ENCODE peak calls at places on chromosomes 3 and 15, in seven cellular contexts. One of them, this sample, is unnamed.

GRCh38 chr3:97763586-97764148 is 891 bp upstream of the ARL6 start:
- DNase-seq in breast epithelium: no peak
- DNase-seq in GM12891: no peak
- DNase-seq in GM12892: no peak
- DNase-seq in H54: no peak
- DNase-seq in adrenal gland: no peak
- DNase-seq in HepG2: no peak
- DNase-seq in this sample: no peak

GRCh38 chr15:25171856-25172687 is 217.3 kb downstream of the SNRPN start:
- DNase-seq in adrenal gland: peak
- DNase-seq in H54: no peak
- DNase-seq in HepG2: no peak
- DNase-seq in GM12892: no peak
- DNase-seq in breast epithelium: no peak
- DNase-seq in GM12891: no peak
- DNase-seq in this sample: peak

GRCh38 chr15:71409541-71409940 is 294.3 kb downstream of the THSD4 start:
- DNase-seq in HepG2: no peak
- DNase-seq in breast epithelium: no peak
- DNase-seq in GM12892: no peak
- DNase-seq in GM12891: no peak
- DNase-seq in H54: no peak
- DNase-seq in adrenal gland: no peak
- DNase-seq in this sample: no peak

GRCh38 chr15:70031680-70032079 is 66.0 kb downstream of the TLE3 start:
- DNase-seq in GM12892: no peak
- DNase-seq in H54: no peak
- DNase-seq in adrenal gland: no peak
- DNase-seq in HepG2: no peak
- DNase-seq in GM12891: no peak
- DNase-seq in breast epithelium: no peak
- DNase-seq in this sample: no peak

GRCh38 chr3:61996351-61996750 is 377.0 kb downstream of the FEZF2 start:
- DNase-seq in GM12892: no peak
- DNase-seq in breast epithelium: no peak
- DNase-seq in GM12891: no peak
- DNase-seq in H54: no peak
- DNase-seq in adrenal gland: no peak
- DNase-seq in HepG2: no peak
- DNase-seq in this sample: no peak

GRCh38 chr15:85625856-85626255 is 168.9 kb downstream of the KLHL25 start:
- DNase-seq in breast epithelium: no peak
- DNase-seq in HepG2: no peak
- DNase-seq in adrenal gland: no peak
- DNase-seq in GM12891: no peak
- DNase-seq in GM12892: no peak
- DNase-seq in H54: no peak
- DNase-seq in this sample: no peak

GRCh38 chr3:39533226-39533625 is 65.7 kb downstream of the MOBP start:
- DNase-seq in H54: no peak
- DNase-seq in HepG2: no peak
- DNase-seq in GM12891: no peak
- DNase-seq in breast epithelium: no peak
- DNase-seq in adrenal gland: no peak
- DNase-seq in GM12892: no peak
- DNase-seq in this sample: no peak

GRCh38 chr15:35986072-35986666 is 440.2 kb upstream of the DPH6 start:
- DNase-seq in HepG2: no peak
- DNase-seq in breast epithelium: no peak
- DNase-seq in GM12892: no peak
- DNase-seq in adrenal gland: peak
- DNase-seq in GM12891: no peak
- DNase-seq in H54: no peak
- DNase-seq in this sample: no peak

GRCh38 chr15:95041297-95041696 is 809.9 kb downstream of the MCTP2 start:
- DNase-seq in GM12891: no peak
- DNase-seq in GM12892: no peak
- DNase-seq in H54: no peak
- DNase-seq in adrenal gland: no peak
- DNase-seq in HepG2: no peak
- DNase-seq in breast epithelium: no peak
- DNase-seq in this sample: no peak

GRCh38 chr3:81744366-81744765 is 17.1 kb downstream of the GBE1 start:
- DNase-seq in HepG2: peak
- DNase-seq in GM12892: no peak
- DNase-seq in breast epithelium: no peak
- DNase-seq in GM12891: no peak
- DNase-seq in adrenal gland: no peak
- DNase-seq in H54: no peak
- DNase-seq in this sample: no peak

GRCh38 chr3:161171639-161172552 is 49.2 kb upstream of the NMD3 start:
- DNase-seq in adrenal gland: peak
- DNase-seq in H54: no peak
- DNase-seq in HepG2: no peak
- DNase-seq in GM12892: no peak
- DNase-seq in GM12891: no peak
- DNase-seq in breast epithelium: no peak
- DNase-seq in this sample: no peak

GRCh38 chr3:139617656-139618268 is 60.0 kb downstream of the NMNAT3 start:
- DNase-seq in HepG2: no peak
- DNase-seq in adrenal gland: no peak
- DNase-seq in H54: no peak
- DNase-seq in breast epithelium: no peak
- DNase-seq in GM12892: no peak
- DNase-seq in GM12891: no peak
- DNase-seq in this sample: no peak

GRCh38 chr15:89203705-89204273 is 17.6 kb downstream of the RLBP1 start:
- DNase-seq in HepG2: no peak
- DNase-seq in GM12892: no peak
- DNase-seq in breast epithelium: no peak
- DNase-seq in GM12891: no peak
- DNase-seq in adrenal gland: no peak
- DNase-seq in H54: no peak
- DNase-seq in this sample: no peak

GRCh38 chr3:124639406-124640237 is 90.6 kb upstream of the UMPS start:
- DNase-seq in HepG2: no peak
- DNase-seq in adrenal gland: no peak
- DNase-seq in breast epithelium: no peak
- DNase-seq in GM12892: no peak
- DNase-seq in H54: no peak
- DNase-seq in GM12891: no peak
- DNase-seq in this sample: no peak

GRCh38 chr3:10808974-10809373 is 7.1 kb upstream of the SLC6A11 start:
- DNase-seq in adrenal gland: no peak
- DNase-seq in breast epithelium: no peak
- DNase-seq in HepG2: no peak
- DNase-seq in H54: no peak
- DNase-seq in GM12892: no peak
- DNase-seq in GM12891: no peak
- DNase-seq in this sample: no peak

GRCh38 chr3:127908202-127908601 is 6.8 kb upstream of the KBTBD12 start:
- DNase-seq in GM12891: no peak
- DNase-seq in H54: no peak
- DNase-seq in HepG2: no peak
- DNase-seq in GM12892: no peak
- DNase-seq in adrenal gland: no peak
- DNase-seq in breast epithelium: no peak
- DNase-seq in this sample: no peak

GRCh38 chr3:13484861-13485590 is 4.9 kb downstream of the HDAC11 start:
- DNase-seq in GM12891: no peak
- DNase-seq in GM12892: no peak
- DNase-seq in breast epithelium: peak
- DNase-seq in adrenal gland: peak
- DNase-seq in HepG2: peak
- DNase-seq in H54: peak
- DNase-seq in this sample: peak

GRCh38 chr3:128949158-128949557 is 44.7 kb downstream of the CFAP92 start:
- DNase-seq in H54: no peak
- DNase-seq in GM12892: no peak
- DNase-seq in adrenal gland: no peak
- DNase-seq in HepG2: no peak
- DNase-seq in breast epithelium: no peak
- DNase-seq in GM12891: no peak
- DNase-seq in this sample: no peak

GRCh38 chr3:124519844-124520243 is 210.4 kb upstream of the UMPS start:
- DNase-seq in adrenal gland: no peak
- DNase-seq in H54: no peak
- DNase-seq in HepG2: no peak
- DNase-seq in GM12892: no peak
- DNase-seq in breast epithelium: no peak
- DNase-seq in GM12891: no peak
- DNase-seq in this sample: no peak

GRCh38 chr15:70853855-70854668 is at the start of gene LARP6:
- DNase-seq in adrenal gland: peak
- DNase-seq in HepG2: no peak
- DNase-seq in H54: peak
- DNase-seq in GM12891: peak
- DNase-seq in GM12892: peak
- DNase-seq in breast epithelium: peak
- DNase-seq in this sample: no peak

GRCh38 chr3:14144423-14145075 is 19.7 kb downstream of the TMEM43 start:
- DNase-seq in HepG2: peak
- DNase-seq in GM12891: peak
- DNase-seq in breast epithelium: peak
- DNase-seq in H54: peak
- DNase-seq in adrenal gland: peak
- DNase-seq in GM12892: peak
- DNase-seq in this sample: peak

GRCh38 chr15:36877294-36877693 is 223.1 kb downstream of the MEIS2 start:
- DNase-seq in breast epithelium: no peak
- DNase-seq in H54: no peak
- DNase-seq in GM12892: no peak
- DNase-seq in adrenal gland: no peak
- DNase-seq in GM12891: no peak
- DNase-seq in HepG2: no peak
- DNase-seq in this sample: no peak

GRCh38 chr3:8970971-8971589 is 7.8 kb upstream of the RAD18 start:
- DNase-seq in adrenal gland: peak
- DNase-seq in HepG2: peak
- DNase-seq in H54: peak
- DNase-seq in breast epithelium: peak
- DNase-seq in GM12891: no peak
- DNase-seq in GM12892: no peak
- DNase-seq in this sample: no peak

DNA sequence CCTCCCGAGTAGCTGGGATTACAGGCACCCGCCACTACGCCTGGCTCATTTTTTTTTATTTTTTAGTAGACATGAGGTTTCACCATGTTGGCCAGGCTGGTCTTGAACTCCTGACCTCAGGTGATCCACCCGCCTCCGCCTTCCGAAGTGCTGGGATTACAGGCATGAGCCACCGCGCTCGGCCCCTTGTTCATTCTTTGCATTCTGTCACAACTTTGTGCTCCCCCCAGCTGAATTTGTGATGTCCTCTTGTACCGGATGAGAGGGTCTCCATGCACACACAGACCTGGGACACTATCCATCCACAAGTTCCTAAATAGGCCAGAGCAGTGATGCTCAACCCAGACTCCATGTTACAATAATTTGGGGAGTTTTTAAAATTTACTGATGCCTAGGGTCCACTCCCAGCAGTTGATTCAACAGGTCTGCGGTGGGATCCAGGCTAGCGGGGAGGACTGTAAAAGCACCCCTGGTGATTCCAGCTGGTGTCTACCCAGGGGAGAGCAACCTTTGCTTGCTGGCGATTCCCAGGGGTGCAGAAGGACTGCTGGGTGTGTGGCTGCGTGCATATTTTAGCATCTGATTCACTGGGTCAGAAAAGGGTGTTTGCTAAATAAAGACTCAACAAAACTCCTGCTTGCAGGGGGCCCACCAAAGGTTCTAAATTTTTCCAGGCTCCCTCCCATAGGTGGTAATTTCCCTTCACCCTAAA is 995 bp downstream of the RASSF1 start:
- DNase-seq in HepG2: no peak
- DNase-seq in H54: no peak
- DNase-seq in adrenal gland: no peak
- DNase-seq in GM12892: no peak
- DNase-seq in GM12891: no peak
- DNase-seq in breast epithelium: no peak
- DNase-seq in this sample: no peak
- TF ChIP-seq POLR2A in HepG2: no peak
- TF ChIP-seq POLR2A in H54: no peak
- TF ChIP-seq POLR2A in adrenal gland: no peak
- TF ChIP-seq POLR2A in GM12892: no peak
- TF ChIP-seq POLR2A in GM12891: no peak
- TF ChIP-seq POLR2A in breast epithelium: no peak
- TF ChIP-seq POLR2A in this sample: no peak

GRCh38 chr3:38005076-38006020 is 14.8 kb downstream of the VILL start:
- DNase-seq in adrenal gland: no peak
- DNase-seq in GM12892: no peak
- DNase-seq in H54: no peak
- DNase-seq in GM12891: no peak
- DNase-seq in HepG2: peak
- DNase-seq in breast epithelium: peak
- DNase-seq in this sample: peak
- TF ChIP-seq POLR2A in adrenal gland: no peak
- TF ChIP-seq POLR2A in GM12892: no peak
- TF ChIP-seq POLR2A in H54: no peak
- TF ChIP-seq POLR2A in GM12891: no peak
- TF ChIP-seq POLR2A in HepG2: no peak
- TF ChIP-seq POLR2A in breast epithelium: no peak
- TF ChIP-seq POLR2A in this sample: no peak

DNA sequence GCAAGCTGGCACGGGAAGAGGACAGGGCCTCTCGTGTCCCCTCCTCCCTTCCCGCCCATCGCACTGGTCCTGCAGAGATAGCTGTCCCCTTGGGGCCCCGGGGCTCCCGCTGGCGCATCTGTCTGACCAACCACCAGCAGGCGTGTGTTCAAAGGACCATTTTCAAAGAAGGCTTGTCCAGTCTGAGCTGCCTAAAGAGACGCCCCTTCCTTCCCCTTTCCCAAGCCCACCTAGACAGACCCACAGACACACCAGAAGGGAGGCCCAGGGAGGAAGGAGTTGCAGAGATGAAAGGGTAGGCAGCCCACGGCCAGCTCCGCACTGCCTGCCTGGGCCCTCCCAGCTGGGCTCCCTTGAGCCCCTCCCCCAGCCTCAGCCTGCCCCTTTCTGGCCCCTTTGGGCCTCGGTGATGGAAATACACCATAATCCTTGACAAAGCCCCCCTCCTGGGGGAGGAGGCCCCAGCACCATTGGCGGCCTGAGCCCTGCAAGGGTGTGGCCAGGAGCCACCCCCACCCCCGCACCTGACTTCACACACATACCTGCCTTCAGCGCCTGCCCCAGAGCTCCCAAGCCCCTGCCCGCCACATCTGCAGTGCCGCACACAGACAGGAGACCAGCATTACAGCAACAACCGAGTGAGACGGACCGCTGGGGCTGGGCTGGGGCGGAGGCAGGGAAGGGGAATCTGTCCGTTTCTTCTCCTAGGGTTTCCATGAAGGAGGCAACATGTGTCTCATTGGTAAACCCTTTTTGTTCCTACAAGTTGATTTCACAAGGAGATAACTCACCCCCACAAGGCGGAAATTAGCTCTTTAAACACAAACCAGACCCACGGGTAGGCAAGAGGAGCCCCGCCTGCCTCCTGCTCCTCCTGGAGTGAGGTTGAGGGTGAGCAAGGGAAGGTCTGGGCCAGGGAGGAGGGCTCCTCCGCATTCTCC is at the start of gene STRA6:
- DNase-seq in adrenal gland: no peak
- DNase-seq in GM12891: no peak
- DNase-seq in HepG2: peak
- DNase-seq in GM12892: no peak
- DNase-seq in H54: no peak
- DNase-seq in breast epithelium: peak
- DNase-seq in this sample: no peak
- TF ChIP-seq POLR2A in adrenal gland: no peak
- TF ChIP-seq POLR2A in GM12891: no peak
- TF ChIP-seq POLR2A in HepG2: no peak
- TF ChIP-seq POLR2A in GM12892: no peak
- TF ChIP-seq POLR2A in H54: no peak
- TF ChIP-seq POLR2A in breast epithelium: no peak
- TF ChIP-seq POLR2A in this sample: no peak

GRCh38 chr3:52399593-52399992 is 45.3 kb downstream of the SEMA3G start:
- DNase-seq in GM12891: no peak
- DNase-seq in adrenal gland: no peak
- DNase-seq in HepG2: no peak
- DNase-seq in GM12892: no peak
- DNase-seq in H54: no peak
- DNase-seq in breast epithelium: no peak
- DNase-seq in this sample: no peak
- TF ChIP-seq POLR2A in GM12891: no peak
- TF ChIP-seq POLR2A in adrenal gland: no peak
- TF ChIP-seq POLR2A in HepG2: no peak
- TF ChIP-seq POLR2A in GM12892: no peak
- TF ChIP-seq POLR2A in H54: no peak
- TF ChIP-seq POLR2A in breast epithelium: no peak
- TF ChIP-seq POLR2A in this sample: no peak

This sample was measured in Peyer's patch.